ENCODE peak calls at places on chromosomes 1 and 21, in ten cellular contexts. R, Y, W, L, F, P, D, Q, K and H are unnamed samples.

GRCh38 chr1:37795340-37796110 is 1.9 kb downstream of the MANEAL start:
- DNase-seq in Y (peak), F (peak), L (peak), Q (peak), P (no peak), W (peak), R (peak), K (peak), D (no peak), H (peak)

GRCh38 chr1:5333326-5333725 is 658.9 kb downstream of the NPHP4 start:
- DNase-seq in P (peak), F (no peak), Q (no peak), R (no peak), Y (no peak), L (no peak), D (no peak), W (no peak), K (no peak), H (no peak)

GRCh38 chr1:20365421-20366075 is 74.9 kb downstream of the VWA5B1 start:
- DNase-seq in R (no peak), P (no peak), K (no peak), D (no peak), F (no peak), Y (no peak), W (no peak), Q (no peak), L (no peak), H (no peak)

GRCh38 chr1:215458084-215458483 is 109.0 kb upstream of the KCTD3 start:
- DNase-seq in K (no peak), Y (no peak), D (no peak), W (no peak), L (no peak), Q (peak), R (peak), F (no peak), P (no peak), H (no peak)

GRCh38 chr21:43740497-43741156 is 21.7 kb downstream of the PDXK start:
- DNase-seq in K (peak), Q (no peak), P (peak), D (no peak), F (peak), R (peak), W (no peak), L (peak), Y (no peak), H (peak)

GRCh38 chr1:178374016-178374415 is 122.7 kb downstream of the CLEC20A start:
- DNase-seq in R (peak), W (no peak), F (peak), D (no peak), K (no peak), Y (no peak), Q (no peak), L (no peak), P (peak), H (no peak)

GRCh38 chr1:154765970-154766369 is 104.1 kb downstream of the KCNN3 start:
- DNase-seq in Q (peak), K (peak), D (no peak), Y (peak), R (no peak), P (no peak), L (peak), F (peak), W (no peak), H (peak)

GRCh38 chr1:161133220-161133740 is 813 bp upstream of the DEDD start:
- DNase-seq in K (no peak), W (no peak), F (no peak), D (no peak), Q (peak), R (no peak), L (no peak), P (no peak), Y (no peak), H (peak)

GRCh38 chr1:111802110-111802509 is 46.4 kb downstream of the DDX20 start:
- DNase-seq in K (no peak), L (no peak), W (no peak), D (no peak), Y (no peak), P (no peak), F (no peak), R (no peak), Q (no peak), H (no peak)

GRCh38 chr1:177257596-177257995 is 86.8 kb downstream of the BRINP2 start:
- DNase-seq in P (no peak), D (no peak), F (no peak), R (no peak), L (no peak), K (no peak), Q (no peak), Y (no peak), W (no peak), H (no peak)
- TF ChIP-seq CTCF in P (no peak), D (no peak), F (no peak), R (no peak), L (no peak), K (no peak), Q (no peak), Y (no peak), W (no peak), H (no peak)

GRCh38 chr1:203163891-203164635 is 11.6 kb downstream of the MYBPH start:
- DNase-seq in Q (no peak), K (no peak), L (no peak), P (no peak), W (no peak), F (no peak), R (no peak), Y (no peak), D (no peak), H (no peak)

GRCh38 chr1:203166192-203166940 is 9.3 kb downstream of the MYBPH start:
- DNase-seq in L (no peak), F (no peak), R (no peak), D (no peak), P (no peak), K (no peak), W (no peak), Q (no peak), Y (no peak), H (no peak)

GRCh38 chr1:203167026-203167912 is 8.4 kb downstream of the MYBPH start:
- DNase-seq in P (no peak), Y (no peak), K (no peak), D (no peak), Q (no peak), F (no peak), W (no peak), R (no peak), L (no peak), H (no peak)

GRCh38 chr1:203165800-203166161 is 9.8 kb downstream of the MYBPH start:
- DNase-seq in W (no peak), Y (no peak), Q (no peak), P (no peak), R (no peak), K (no peak), D (no peak), L (no peak), F (no peak), H (no peak)

GRCh38 chr1:203165101-203165799 is 10.4 kb downstream of the MYBPH start:
- DNase-seq in W (no peak), Y (no peak), F (no peak), D (no peak), R (no peak), K (no peak), P (no peak), Q (no peak), L (no peak), H (no peak)
- H3K4me3 ChIP-seq in W (no peak), Y (no peak), F (no peak), D (no peak), R (no peak), K (no peak), P (no peak), Q (no peak), L (no peak), H (no peak)

GRCh38 chr1:86169625-86170024 is 13.1 kb upstream of the COL24A1 start:
- DNase-seq in K (no peak), W (no peak), P (no peak), Q (peak), R (no peak), L (no peak), D (no peak), Y (no peak), F (peak), H (peak)
- TF ChIP-seq CTCF in K (no peak), W (no peak), P (peak), Q (peak), R (no peak), L (no peak), D (peak), Y (peak), F (peak), H (peak)

DNA sequence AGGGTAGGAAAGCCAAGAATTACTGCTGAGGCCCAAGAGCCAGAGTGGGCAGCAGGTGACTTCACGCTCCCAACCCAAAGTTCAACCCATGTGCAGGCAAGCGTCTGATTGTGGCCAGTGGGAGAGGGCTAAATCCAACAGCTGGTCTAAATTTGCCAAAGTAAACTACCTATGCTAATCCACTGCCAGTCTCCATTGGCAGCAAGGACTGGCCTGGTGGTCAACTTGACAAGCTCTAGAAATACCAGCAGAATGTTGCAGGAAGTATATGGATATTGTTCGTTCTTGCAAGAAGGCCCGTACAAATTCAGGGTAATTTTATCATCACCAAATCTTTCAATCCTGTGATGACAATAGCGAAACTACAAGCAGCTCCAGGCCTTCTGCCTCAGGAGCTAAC is 1.5 kb downstream of the TMEM63A start:
- DNase-seq in D (no peak), Y (no peak), L (no peak), F (no peak), P (no peak), Q (no peak), K (no peak), R (no peak), W (no peak), H (no peak)
- H3K4me3 ChIP-seq in D (no peak), Y (no peak), L (no peak), F (peak), P (peak), Q (no peak), K (peak), R (no peak), W (no peak), H (no peak)